ENCODE peak calls at places on chromosomes 1 and 21, in nine cellular contexts. Z is bronchial epithelial cell, O is suprapubic skin, S is heart left ventricle, F is AG09309, X is body of pancreas, M is Calu3, B is cardiac muscle cell, E is spleen. Q is an unnamed sample.

GRCh38 chr1:22296701-22297591 is 154.0 kb upstream of the WNT4 start:
- DNase-seq in Z (peak), O (peak), S (no peak), F (no peak), X (no peak), M (no peak), B (no peak), E (no peak), Q (no peak)

GRCh38 chr1:153494976-153495535 is 34.6 kb upstream of the S100A7 start:
- DNase-seq in Z (peak), O (peak), S (peak), F (no peak), X (peak), M (peak), B (peak), E (peak), Q (peak)

GRCh38 chr1:84344286-84344685 is 42.8 kb downstream of the SAMD13 start:
- DNase-seq in Z (peak), O (no peak), S (no peak), F (no peak), X (no peak), M (no peak), B (no peak), E (no peak), Q (no peak)

GRCh38 chr1:227915564-227916553 is 31.9 kb downstream of the WNT9A start:
- DNase-seq in Z (peak), O (no peak), S (peak), F (no peak), X (no peak), M (no peak), B (no peak), E (no peak), Q (no peak)

GRCh38 chr1:161038523-161039153 is at the start of gene TSTD1:
- DNase-seq in Z (peak), O (no peak), S (peak), F (no peak), X (peak), M (peak), B (peak), E (peak), Q (no peak)

GRCh38 chr1:145935708-145936107 is 8.4 kb upstream of the RBM8A start:
- DNase-seq in Z (no peak), O (no peak), S (no peak), F (no peak), X (no peak), M (no peak), B (no peak), E (no peak), Q (no peak)

GRCh38 chr1:199218065-199218464 is 579.2 kb downstream of the PTPRC start:
- DNase-seq in Z (no peak), O (no peak), S (no peak), F (no peak), X (no peak), M (no peak), B (no peak), E (peak), Q (no peak)

GRCh38 chr21:41927727-41928409 is 25.9 kb downstream of the C2CD2 start:
- DNase-seq in Z (no peak), O (no peak), S (no peak), F (no peak), X (no peak), M (no peak), B (no peak), E (no peak), Q (no peak)

GRCh38 chr1:227654858-227655752 is 80.0 kb downstream of the JMJD4 start:
- DNase-seq in Z (no peak), O (no peak), S (no peak), F (no peak), X (no peak), M (no peak), B (no peak), E (no peak), Q (no peak)

GRCh38 chr21:29501451-29501850 is 202.7 kb downstream of the BACH1 start:
- DNase-seq in Z (no peak), O (no peak), S (no peak), F (no peak), X (no peak), M (no peak), B (no peak), E (no peak), Q (no peak)

GRCh38 chr21:26719750-26720149 is 125.5 kb downstream of the ADAMTS1 start:
- DNase-seq in Z (no peak), O (no peak), S (peak), F (no peak), X (no peak), M (no peak), B (no peak), E (no peak), Q (no peak)

GRCh38 chr1:3032371-3032862 is 11.2 kb downstream of the ACTRT2 start:
- DNase-seq in Z (no peak), O (peak), S (peak), F (no peak), X (no peak), M (no peak), B (no peak), E (peak), Q (no peak)

GRCh38 chr1:147613506-147613905 is 56.8 kb downstream of the ACP6 start:
- DNase-seq in Z (no peak), O (no peak), S (no peak), F (no peak), X (no peak), M (no peak), B (peak), E (no peak), Q (no peak)

DNA sequence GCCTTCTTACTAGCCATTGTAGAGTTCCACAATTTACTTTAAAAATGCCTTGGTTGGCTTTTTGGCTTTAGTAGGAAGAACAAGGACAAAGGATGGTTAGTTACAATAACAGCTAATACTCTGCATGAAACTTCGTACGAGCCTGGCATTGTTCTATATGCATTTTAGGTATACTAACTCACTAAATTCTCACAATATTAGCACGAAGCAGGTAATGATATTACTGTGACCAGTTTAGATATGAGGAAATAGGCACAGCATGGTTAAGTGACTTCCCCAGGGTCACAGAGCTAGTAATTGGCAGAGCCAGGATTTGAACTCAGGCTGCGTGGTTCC is 50.5 kb upstream of the CYP2J2 start:
- DNase-seq in Z (no peak), O (no peak), S (no peak), F (no peak), X (no peak), M (no peak), B (no peak), E (no peak), Q (no peak)
- TF ChIP-seq CTCF in Z (no peak), O (no peak), S (no peak), F (no peak), X (no peak), M (no peak), B (no peak), E (no peak), Q (peak)

GRCh38 chr1:6870086-6870485 is 84.8 kb downstream of the CAMTA1 start:
- DNase-seq in Z (no peak), O (no peak), S (no peak), F (no peak), X (no peak), M (no peak), B (no peak), E (no peak), Q (no peak)

GRCh38 chr1:6869002-6869380 is 83.7 kb downstream of the CAMTA1 start:
- DNase-seq in Z (no peak), O (no peak), S (no peak), F (no peak), X (no peak), M (no peak), B (no peak), E (no peak), Q (no peak)

GRCh38 chr1:6866825-6867224 is 81.6 kb downstream of the CAMTA1 start:
- DNase-seq in Z (no peak), O (no peak), S (no peak), F (no peak), X (no peak), M (no peak), B (no peak), E (no peak), Q (no peak)

GRCh38 chr1:6868371-6869001 is 83.2 kb downstream of the CAMTA1 start:
- DNase-seq in Z (no peak), O (no peak), S (no peak), F (no peak), X (no peak), M (no peak), B (no peak), E (no peak), Q (no peak)

GRCh38 chr1:6867688-6868370 is 82.6 kb downstream of the CAMTA1 start:
- DNase-seq in Z (no peak), O (no peak), S (no peak), F (no peak), X (no peak), M (no peak), B (no peak), E (no peak), Q (no peak)
- TF ChIP-seq CTCF in Z (no peak), O (no peak), S (no peak), F (no peak), X (no peak), M (no peak), B (no peak), E (no peak), Q (no peak)

GRCh38 chr1:26993237-26994019 is at the start of gene TRNP1:
- DNase-seq in Z (peak), O (no peak), S (peak), F (no peak), X (peak), M (peak), B (peak), E (peak), Q (peak)

GRCh38 chr1:26994772-26995625 is 1.5 kb downstream of the TRNP1 start:
- DNase-seq in Z (peak), O (no peak), S (peak), F (no peak), X (no peak), M (no peak), B (no peak), E (no peak), Q (no peak)

GRCh38 chr1:26996024-26996423 is 2.5 kb downstream of the TRNP1 start:
- DNase-seq in Z (peak), O (no peak), S (no peak), F (no peak), X (no peak), M (no peak), B (peak), E (no peak), Q (no peak)

GRCh38 chr1:26994020-26994745 is 691 bp downstream of the TRNP1 start:
- DNase-seq in Z (no peak), O (no peak), S (peak), F (no peak), X (no peak), M (no peak), B (no peak), E (no peak), Q (no peak)

GRCh38 chr1:26991310-26992116 is 2.0 kb upstream of the TRNP1 start:
- DNase-seq in Z (no peak), O (no peak), S (peak), F (no peak), X (no peak), M (peak), B (no peak), E (no peak), Q (no peak)
- TF ChIP-seq CTCF in Z (no peak), O (no peak), S (no peak), F (no peak), X (no peak), M (no peak), B (no peak), E (no peak), Q (no peak)

GRCh38 chr1:183609313-183609712 is 19.1 kb upstream of the NCF2 start:
- DNase-seq in Z (peak), O (no peak), S (peak), F (peak), X (no peak), M (peak), B (peak), E (no peak), Q (no peak)
- TF ChIP-seq CTCF in Z (peak), O (peak), S (peak), F (peak), X (peak), M (no peak), B (peak), E (peak), Q (peak)

GRCh38 chr1:110524311-110525249 is 5.6 kb upstream of the KCNA10 start:
- DNase-seq in Z (peak), O (no peak), S (no peak), F (no peak), X (peak), M (peak), B (peak), E (no peak), Q (peak)
- TF ChIP-seq CTCF in Z (peak), O (peak), S (peak), F (peak), X (peak), M (peak), B (peak), E (no peak), Q (peak)

DNA sequence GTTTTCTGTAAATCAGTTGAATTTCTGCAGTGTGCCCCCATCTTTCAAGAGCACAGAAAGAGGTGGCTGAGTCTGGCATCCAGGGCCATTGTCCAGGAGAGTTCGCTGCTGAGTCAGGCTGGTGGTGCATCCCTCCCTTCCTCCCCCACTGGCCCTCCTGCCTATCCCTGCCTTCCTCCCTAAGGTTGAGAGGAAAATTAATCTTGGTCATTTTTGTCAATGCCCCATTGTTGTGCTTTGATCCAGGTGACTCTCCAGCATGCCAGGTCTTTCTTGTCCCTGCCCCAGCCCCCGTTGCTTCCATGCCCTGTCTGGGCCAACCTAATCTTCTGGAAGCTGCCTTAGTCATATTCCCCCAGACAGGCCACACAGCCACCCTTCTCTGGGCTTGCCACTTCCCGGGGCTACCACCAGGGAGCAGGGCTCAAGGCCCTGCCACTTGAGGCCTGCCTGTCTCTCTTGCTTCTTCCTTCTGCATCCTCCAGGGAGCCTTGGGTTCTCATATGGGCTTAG is 26.6 kb downstream of the PROK1 start:
- DNase-seq in Z (peak), O (no peak), S (no peak), F (no peak), X (no peak), M (peak), B (peak), E (no peak), Q (no peak)
- TF ChIP-seq CTCF in Z (peak), O (no peak), S (no peak), F (peak), X (peak), M (no peak), B (peak), E (no peak), Q (peak)

DNA sequence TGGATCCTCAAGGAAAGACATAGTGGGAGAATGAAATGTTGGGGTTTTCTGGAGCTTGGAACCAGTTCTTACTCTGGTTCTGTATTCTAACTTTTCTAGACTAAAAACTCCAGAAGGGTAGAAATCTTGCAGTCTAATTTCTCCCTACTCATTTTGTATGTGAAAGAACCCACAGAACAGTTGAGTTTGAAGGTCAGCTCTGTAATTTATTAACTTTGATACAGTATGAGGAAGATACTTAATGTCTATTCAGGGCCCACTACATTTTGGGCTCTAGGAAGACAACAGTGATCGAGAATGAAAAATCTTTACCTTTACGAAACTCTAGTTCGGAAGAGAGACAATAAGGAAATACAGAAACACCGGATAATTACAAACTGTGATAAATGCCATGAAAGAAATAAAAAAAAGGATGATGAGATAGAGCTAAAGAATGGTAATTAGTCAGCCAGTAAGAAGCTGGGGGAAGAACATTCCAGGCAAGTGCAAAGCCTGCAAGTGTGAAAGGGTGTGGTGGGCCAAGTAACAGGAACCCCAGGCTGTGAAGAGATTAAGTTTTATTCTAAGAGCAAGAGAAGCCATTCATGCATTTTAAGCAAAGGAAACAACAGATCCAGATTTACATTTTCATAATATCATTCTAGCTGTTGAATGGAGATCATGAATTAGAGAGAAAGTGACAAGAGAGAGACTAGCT is 159.9 kb upstream of the HMCN1 start:
- DNase-seq in Z (peak), O (no peak), S (no peak), F (no peak), X (no peak), M (no peak), B (no peak), E (no peak), Q (no peak)
- TF ChIP-seq CTCF in Z (no peak), O (no peak), S (no peak), F (no peak), X (no peak), M (no peak), B (no peak), E (no peak), Q (no peak)

GRCh38 chr1:20661235-20662109 is at the start of gene DDOST:
- DNase-seq in Z (peak), O (peak), S (peak), F (peak), X (peak), M (peak), B (peak), E (peak), Q (peak)

GRCh38 chr1:20663969-20664715 is 3.0 kb upstream of the DDOST start:
- DNase-seq in Z (no peak), O (no peak), S (no peak), F (no peak), X (no peak), M (no peak), B (no peak), E (peak), Q (no peak)

GRCh38 chr1:20662110-20662475 is 924 bp upstream of the DDOST start:
- DNase-seq in Z (no peak), O (no peak), S (no peak), F (no peak), X (no peak), M (no peak), B (no peak), E (no peak), Q (no peak)

GRCh38 chr1:20665736-20666135 is 4.6 kb upstream of the DDOST start:
- DNase-seq in Z (no peak), O (no peak), S (peak), F (no peak), X (no peak), M (no peak), B (no peak), E (no peak), Q (no peak)

DNA sequence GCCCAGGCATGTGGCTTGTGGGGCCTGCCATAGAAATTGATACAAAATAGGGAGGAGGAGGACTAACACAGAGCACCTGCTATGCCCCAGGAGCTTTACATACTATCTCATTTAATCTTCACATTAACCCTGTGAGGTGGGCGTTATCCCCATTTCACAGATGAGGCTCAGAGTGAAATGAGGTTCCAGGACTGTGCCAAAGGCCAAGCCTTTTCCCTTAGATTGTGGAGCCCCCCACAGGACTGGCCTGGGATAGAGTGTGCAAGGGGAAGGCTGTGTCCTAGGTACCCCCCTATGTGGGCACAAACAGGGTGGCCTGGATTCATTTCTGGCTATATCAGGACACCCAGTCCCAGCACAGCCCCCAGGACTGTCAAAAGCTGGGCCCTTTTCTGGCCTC is 2.2 kb upstream of the DDOST start:
- DNase-seq in Z (no peak), O (no peak), S (no peak), F (no peak), X (no peak), M (no peak), B (no peak), E (no peak), Q (no peak)
- TF ChIP-seq CTCF in Z (no peak), O (no peak), S (no peak), F (peak), X (no peak), M (no peak), B (no peak), E (no peak), Q (no peak)

Q was measured in neural crest cell.